ENCODE peak calls at places on chromosome 6, in eight cellular contexts. K is SHP77 treated with DMSO at 0.1 percent for 48 hours, R is nucleus accumbens, W is fibroblast of pulmonary artery, H is NCI-H774, Y is RPMI8226, A is NCI-H446, I is adrenal gland. M is an unnamed sample.

GRCh38 chr6:33008944-33009861 is at the start of gene HLA-DOA:
- DNase-seq in K (no peak), R (peak; percentile 19), W (no peak), H (no peak), Y (no peak), A (no peak), I (no peak), M (no peak)

GRCh38 chr6:25958700-25959162 is 3.9 kb upstream of the TRIM38 start:
- DNase-seq in K (no peak), R (no peak), W (no peak), H (no peak), Y (no peak), A (no peak), I (no peak), M (no peak)

GRCh38 chr6:70954750-70955149 is 2.1 kb downstream of the B3GAT2 start:
- DNase-seq in K (no peak), R (peak; percentile 26), W (no peak), H (no peak), Y (no peak), A (no peak), I (no peak), M (no peak)

GRCh38 chr6:138455746-138456392 is 43.4 kb downstream of the NHSL1 start:
- DNase-seq in K (no peak), R (no peak), W (peak; percentile 46), H (no peak), Y (no peak), A (no peak), I (no peak), M (no peak)

GRCh38 chr6:52498538-52499017 is 78.3 kb downstream of the TRAM2 start:
- DNase-seq in K (no peak), R (no peak), W (no peak), H (no peak), Y (peak; percentile 65), A (no peak), I (no peak), M (no peak)

GRCh38 chr6:141829996-141830395 is 302.7 kb upstream of the GJE1 start:
- DNase-seq in K (no peak), R (no peak), W (no peak), H (no peak), Y (no peak), A (no peak), I (no peak), M (no peak)

GRCh38 chr6:33297406-33297955 is 1.3 kb downstream of the RGL2 start:
- DNase-seq in K (no peak), R (peak; percentile 42), W (no peak), H (no peak), Y (peak; percentile 41), A (no peak), I (peak; percentile 58), M (no peak)

GRCh38 chr6:142680308-142680707 is 264.7 kb downstream of the HIVEP2 start:
- DNase-seq in K (no peak), R (no peak), W (peak; percentile 28), H (no peak), Y (no peak), A (no peak), I (no peak), M (no peak)